ENCODE peak calls at places on chromosome 13, in six cellular contexts. D is neuronal stem cell, B is mesenchymal stem cell, W is H1, R is H9, M is trophoblast cell. O is an unnamed sample.

GRCh38 chr13:58852076-58852475 is 1220.5 kb downstream of the PCDH17 start:
- DNase-seq in D (no peak), B (peak), W (no peak), R (no peak), M (no peak), O (no peak)

GRCh38 chr13:45621950-45622349 is 6.4 kb upstream of the ERICH6B start:
- DNase-seq in D (no peak), B (no peak), W (peak), R (peak), M (no peak), O (no peak)

GRCh38 chr13:113202912-113203311 is 5.6 kb downstream of the PCID2 start:
- DNase-seq in D (no peak), B (no peak), W (no peak), R (no peak), M (no peak), O (no peak)

GRCh38 chr13:66414196-66414800 is 815.8 kb downstream of the PCDH9 start:
- DNase-seq in D (no peak), B (peak), W (no peak), R (no peak), M (no peak), O (no peak)

GRCh38 chr13:85413664-85414063 is 385.6 kb downstream of the SLITRK6 start:
- DNase-seq in D (no peak), B (no peak), W (no peak), R (no peak), M (no peak), O (no peak)

GRCh38 chr13:24243311-24243710 is 66.1 kb upstream of the C1QTNF9 start:
- DNase-seq in D (no peak), B (no peak), W (no peak), R (no peak), M (no peak), O (no peak)

GRCh38 chr13:44184740-44185139 is 188.9 kb upstream of the SERP2 start:
- DNase-seq in D (no peak), B (no peak), W (no peak), R (no peak), M (no peak), O (no peak)

GRCh38 chr13:42380420-42381164 is 108.6 kb downstream of the AKAP11 start:
- DNase-seq in D (no peak), B (no peak), W (no peak), R (no peak), M (no peak), O (no peak)

GRCh38 chr13:111908391-111908790 is 158.6 kb upstream of the SOX1 start:
- DNase-seq in D (no peak), B (no peak), W (peak), R (peak), M (no peak), O (no peak)

GRCh38 chr13:113547248-113547971 is 37.1 kb upstream of the TFDP1 start:
- DNase-seq in D (no peak), B (no peak), W (peak), R (no peak), M (no peak), O (peak)

GRCh38 chr13:102856603-102857002 is 10.8 kb downstream of the ERCC5 start:
- DNase-seq in D (no peak), B (no peak), W (no peak), R (no peak), M (no peak), O (no peak)

GRCh38 chr13:85654227-85654626 is 145.0 kb downstream of the SLITRK6 start:
- DNase-seq in D (no peak), B (peak), W (no peak), R (no peak), M (peak), O (no peak)

GRCh38 chr13:107600986-107601385 is 614.4 kb downstream of the LIG4 start:
- DNase-seq in D (no peak), B (peak), W (no peak), R (no peak), M (no peak), O (no peak)

GRCh38 chr13:42272776-42273175 is 824 bp downstream of the AKAP11 start:
- DNase-seq in D (no peak), B (no peak), W (no peak), R (no peak), M (no peak), O (no peak)

GRCh38 chr13:113428871-113429607 is 24.2 kb downstream of the ADPRHL1 start:
- DNase-seq in D (no peak), B (no peak), W (no peak), R (no peak), M (no peak), O (no peak)

GRCh38 chr13:74214321-74214720 is 80.1 kb upstream of the KLF12 start:
- DNase-seq in D (no peak), B (no peak), W (no peak), R (no peak), M (no peak), O (no peak)

GRCh38 chr13:42970824-42971669 is 21.0 kb downstream of the EPSTI1 start:
- DNase-seq in D (peak), B (peak), W (peak), R (peak), M (peak), O (peak)

GRCh38 chr13:27005976-27006518 is 165.6 kb downstream of the USP12 start:
- DNase-seq in D (no peak), B (no peak), W (no peak), R (peak), M (no peak), O (no peak)

GRCh38 chr13:51834581-51835158 is 10.3 kb downstream of the TMEM272 start:
- DNase-seq in D (no peak), B (no peak), W (peak), R (peak), M (no peak), O (no peak)

GRCh38 chr13:41577437-41577836 is 120.1 kb downstream of the RGCC start:
- DNase-seq in D (no peak), B (peak), W (no peak), R (no peak), M (no peak), O (peak)

GRCh38 chr13:46296920-46297319 is 85.2 kb downstream of the LRRC63 start:
- DNase-seq in D (no peak), B (peak), W (no peak), R (no peak), M (peak), O (peak)

GRCh38 chr13:25882732-25883357 is 169.0 kb downstream of the SHISA2 start:
- DNase-seq in D (no peak), B (peak), W (no peak), R (no peak), M (no peak), O (no peak)
- H4K91ac ChIP-seq in D (no peak), B (no peak), W (peak), R (no peak), M (no peak), O (no peak)

DNA sequence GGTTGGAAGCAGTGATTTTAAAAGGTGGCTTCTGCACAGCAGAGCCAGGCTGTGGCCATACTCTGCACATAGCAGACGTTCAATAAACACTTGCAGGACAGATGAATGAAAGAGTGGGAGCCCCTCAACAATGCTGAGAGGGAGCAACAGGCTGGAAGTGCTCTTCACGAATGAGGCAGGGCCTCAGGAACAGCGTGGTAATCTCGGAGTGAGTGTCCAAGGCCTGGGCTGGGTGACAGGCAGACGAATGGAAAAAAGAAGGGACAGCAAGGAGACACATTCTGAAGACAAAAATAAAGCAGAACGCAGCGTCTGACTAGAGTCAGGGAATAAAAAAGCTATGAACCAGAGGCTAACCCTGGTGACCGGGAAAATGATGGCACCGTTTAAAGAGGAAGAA is 11.1 kb downstream of the GJA3 start:
- DNase-seq in D (no peak), B (no peak), W (no peak), R (peak), M (no peak), O (no peak)
- H4K91ac ChIP-seq in D (no peak), B (no peak), W (no peak), R (no peak), M (no peak), O (no peak)

GRCh38 chr13:37023871-37024270 is 23.3 kb downstream of the EXOSC8 start:
- DNase-seq in D (no peak), B (peak), W (no peak), R (no peak), M (peak), O (peak)

GRCh38 chr13:37026778-37027177 is 26.2 kb downstream of the EXOSC8 start:
- DNase-seq in D (no peak), B (no peak), W (no peak), R (no peak), M (no peak), O (no peak)

GRCh38 chr13:37027639-37028038 is 27.1 kb downstream of the EXOSC8 start:
- DNase-seq in D (no peak), B (no peak), W (no peak), R (no peak), M (no peak), O (no peak)

DNA sequence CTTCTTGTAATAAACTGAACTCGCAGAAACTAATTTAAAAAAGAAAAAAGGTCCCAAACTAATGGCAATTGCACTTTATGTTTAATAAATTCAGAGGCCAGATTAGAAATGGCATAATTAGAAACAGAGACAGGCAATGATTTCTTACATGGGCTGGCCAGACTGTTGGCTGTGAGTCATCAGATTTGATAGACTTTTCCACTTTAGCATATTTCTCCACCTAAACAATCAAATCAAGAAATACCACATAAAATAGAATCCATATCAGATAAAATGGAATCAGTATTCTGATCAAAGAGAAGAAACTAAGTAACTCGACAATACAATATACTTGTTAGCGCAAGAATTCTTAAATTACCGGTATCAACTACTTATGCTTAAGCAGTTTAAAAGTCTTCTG is 29.0 kb downstream of the EXOSC8 start:
- DNase-seq in D (no peak), B (no peak), W (no peak), R (no peak), M (no peak), O (peak)
- H4K91ac ChIP-seq in D (no peak), B (no peak), W (no peak), R (no peak), M (no peak), O (no peak)

DNA sequence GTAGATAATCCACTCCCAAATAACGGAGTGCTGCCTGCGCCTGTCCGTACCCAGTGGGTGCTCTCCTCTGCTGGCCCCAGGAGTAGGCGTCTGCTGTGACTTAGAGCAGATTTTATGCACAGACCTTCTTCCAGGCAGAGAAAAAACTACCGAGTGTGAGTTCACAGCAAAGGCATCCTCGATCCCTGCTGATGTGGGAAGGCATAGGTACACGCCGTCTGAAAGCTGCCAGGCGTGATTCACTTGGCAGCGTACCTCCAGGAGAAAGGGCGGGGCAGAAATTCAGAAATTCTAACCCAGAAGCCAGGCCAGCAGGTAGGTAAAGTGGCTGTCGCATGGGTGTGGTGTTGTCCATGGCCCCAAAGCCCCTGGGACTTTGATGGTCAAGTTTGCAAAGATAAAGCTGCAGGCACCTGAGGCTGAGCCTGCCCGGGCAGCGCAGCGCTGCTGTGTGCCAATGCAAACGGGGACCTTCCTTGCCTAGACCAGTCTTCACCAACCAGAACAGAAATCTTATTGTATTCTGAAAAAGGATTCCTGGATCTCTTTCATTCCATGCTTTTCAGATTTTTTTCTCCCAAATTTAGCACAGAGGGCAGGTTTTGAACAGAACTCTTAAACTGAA is 36.3 kb downstream of the COL4A2 start:
- DNase-seq in D (no peak), B (no peak), W (no peak), R (no peak), M (peak), O (no peak)
- H4K91ac ChIP-seq in D (no peak), B (peak), W (no peak), R (no peak), M (no peak), O (no peak)

GRCh38 chr13:19154843-19155242 is 26.8 kb downstream of the TUBA3C start:
- DNase-seq in D (no peak), B (no peak), W (no peak), R (no peak), M (no peak), O (no peak)
- H4K91ac ChIP-seq in D (no peak), B (no peak), W (no peak), R (no peak), M (no peak), O (no peak)

GRCh38 chr13:22121340-22121739 is 450.5 kb downstream of the FGF9 start:
- DNase-seq in D (no peak), B (no peak), W (no peak), R (no peak), M (no peak), O (no peak)
- H4K91ac ChIP-seq in D (no peak), B (no peak), W (no peak), R (no peak), M (no peak), O (no peak)

GRCh38 chr13:33908111-33908510 is 90.2 kb downstream of the RFC3 start:
- DNase-seq in D (no peak), B (no peak), W (no peak), R (no peak), M (no peak), O (no peak)
- H4K91ac ChIP-seq in D (no peak), B (no peak), W (no peak), R (no peak), M (no peak), O (no peak)

O was measured in IMR-90.